ENCODE peak calls at places on chromosome 20, in four cellular contexts. Z, N, F and P are unnamed samples. For H3K27me3, the result is how much of the 10 kb centered on the place peaks cover.

GRCh38 chr20:19212524-19213502 is at the start of gene SLC24A3:
- DNase-seq in N (no peak), F (no peak), Z (no peak), P (no peak)

GRCh38 chr20:137668-138131 is 4.7 kb upstream of the DEFB126 start:
- DNase-seq in N (no peak), Z (no peak), F (peak), P (no peak)

GRCh38 chr20:16362642-16363041 is 210.6 kb downstream of the KIF16B start:
- DNase-seq in Z (no peak), F (no peak), N (no peak), P (no peak)

GRCh38 chr20:4728121-4728520 is 6.4 kb downstream of the PRND start:
- DNase-seq in Z (no peak), N (no peak), F (no peak), P (no peak)

GRCh38 chr20:41299899-41300298 is 17.6 kb downstream of the ZHX3 start:
- DNase-seq in N (no peak), Z (no peak), F (no peak), P (no peak)

GRCh38 chr20:10696650-10697049 is 22.9 kb upstream of the JAG1 start:
- DNase-seq in N (no peak), Z (no peak), F (no peak), P (no peak)

GRCh38 chr20:34231634-34232033 is 9.6 kb upstream of the ASIP start:
- DNase-seq in N (no peak), Z (no peak), F (no peak), P (no peak)

GRCh38 chr20:19492937-19493336 is 265.1 kb upstream of the RIN2 start:
- DNase-seq in Z (no peak), F (no peak), N (no peak), P (no peak)

GRCh38 chr20:32210206-32210605 is 2.5 kb downstream of the POFUT1 start:
- DNase-seq in N (no peak), Z (no peak), F (no peak), P (no peak)

GRCh38 chr20:3805594-3806264 is 9.6 kb downstream of the CDC25B start:
- DNase-seq in N (no peak), Z (no peak), F (no peak), P (no peak)

GRCh38 chr20:24066075-24066700 is 77.6 kb upstream of the GGTLC1 start:
- DNase-seq in Z (no peak), N (no peak), F (no peak), P (no peak)

GRCh38 chr20:44644384-44645131 is 6.9 kb downstream of the ADA start:
- DNase-seq in N (no peak), Z (peak), F (no peak), P (no peak)

GRCh38 chr20:3980260-3981131 is 34.9 kb downstream of the RNF24 start:
- DNase-seq in N (no peak), Z (peak), F (no peak), P (no peak)

GRCh38 chr20:10090588-10091166 is 55.9 kb downstream of the ANKEF1 start:
- DNase-seq in Z (no peak), F (peak), N (peak), P (no peak)

GRCh38 chr20:662289-663192 is 9.5 kb upstream of the SRXN1 start:
- DNase-seq in Z (no peak), F (no peak), N (no peak), P (no peak)

GRCh38 chr20:16501236-16501635 is 72.0 kb downstream of the KIF16B start:
- DNase-seq in Z (no peak), N (no peak), F (no peak), P (no peak)

GRCh38 chr20:62063601-62063980 is 2.1 kb downstream of the TAF4 start:
- DNase-seq in F (no peak), N (no peak), Z (no peak), P (no peak)
- H3K4me3 ChIP-seq in F (no peak), N (peak), Z (no peak), P (peak)

DNA sequence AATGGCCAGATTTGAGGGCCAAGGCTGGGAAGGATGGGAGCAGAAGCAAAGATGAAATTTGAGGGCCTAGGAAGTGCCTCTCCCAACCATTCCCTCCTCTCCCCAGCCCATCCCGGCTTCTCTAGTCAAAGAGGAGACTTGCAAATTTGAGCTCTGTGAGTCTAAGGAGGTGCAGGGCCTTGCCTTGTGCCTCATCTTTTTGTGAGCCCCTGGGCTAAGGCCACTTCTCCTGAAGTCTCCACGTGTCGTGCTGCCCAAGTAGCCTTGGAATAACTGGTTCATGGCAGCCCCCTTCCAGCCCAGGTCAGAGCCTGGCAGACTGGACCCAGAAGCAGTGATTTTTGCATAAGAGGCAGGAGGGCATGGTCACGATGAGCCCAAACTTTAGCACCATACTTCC is 6.7 kb downstream of the PTGIS start:
- DNase-seq in N (no peak), F (no peak), Z (no peak), P (no peak)
- H3K27ac ChIP-seq in N (no peak), F (no peak), Z (no peak), P (peak)

DNA sequence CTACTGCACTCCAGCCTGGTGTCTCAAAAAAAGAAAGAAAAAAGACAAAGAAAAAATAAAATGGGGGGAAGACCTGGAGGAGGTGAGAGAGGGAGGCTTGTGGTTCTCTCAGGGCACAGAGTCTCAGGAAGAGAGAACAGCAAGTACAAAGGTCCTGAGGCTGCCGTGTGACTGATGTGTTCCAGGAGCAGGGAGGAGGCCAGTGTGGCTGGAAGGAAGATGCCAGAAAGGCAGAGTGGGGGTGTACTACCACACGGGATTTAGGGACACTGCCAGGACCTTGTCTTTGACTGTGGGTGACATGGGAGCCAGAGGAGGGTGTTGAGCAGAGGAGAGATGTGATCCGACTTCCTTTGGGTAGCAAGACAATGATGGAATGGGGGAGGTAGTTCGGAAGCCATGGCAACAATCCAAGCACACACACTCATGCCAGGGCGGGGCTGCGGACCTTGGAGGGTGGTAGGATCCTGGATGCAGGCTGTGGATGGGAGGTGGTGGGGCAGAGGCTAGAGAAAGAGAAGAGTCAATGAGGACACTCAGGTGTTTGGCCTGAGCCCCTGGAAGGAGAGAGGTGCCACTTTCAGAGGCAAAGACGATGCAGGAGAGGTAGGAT is 136.4 kb upstream of the PTPN1 start:
- DNase-seq in Z (no peak), N (no peak), F (no peak), P (no peak)
- H3K27me3 ChIP-seq in Z (under half), N (under half), F (under half), P (under half)

GRCh38 chr20:52104546-52105044 is 87.0 kb downstream of the ZFP64 start:
- DNase-seq in N (no peak), Z (no peak), F (no peak), P (no peak)

GRCh38 chr20:52103911-52104545 is 87.6 kb downstream of the ZFP64 start:
- DNase-seq in Z (no peak), N (no peak), F (no peak), P (no peak)

GRCh38 chr20:52102559-52102958 is 89.0 kb downstream of the ZFP64 start:
- DNase-seq in N (no peak), F (no peak), Z (no peak), P (no peak)

GRCh38 chr20:52102126-52102525 is 89.5 kb downstream of the ZFP64 start:
- DNase-seq in Z (no peak), N (no peak), F (no peak), P (no peak)

GRCh38 chr20:52103469-52103910 is 88.1 kb downstream of the ZFP64 start:
- DNase-seq in Z (no peak), N (no peak), F (no peak), P (no peak)
- H3K4me3 ChIP-seq in Z (peak), N (peak), F (no peak), P (peak)

GRCh38 chr20:50628326-50628725 is 63.0 kb downstream of the RIPOR3 start:
- DNase-seq in N (no peak), Z (no peak), F (no peak), P (no peak)
- H3K27ac ChIP-seq in N (no peak), Z (no peak), F (no peak), P (no peak)

GRCh38 chr20:54477134-54477533 is 1.7 kb downstream of the DOK5 start:
- DNase-seq in Z (no peak), N (no peak), F (no peak), P (no peak)

GRCh38 chr20:54474866-54475265 is 527 bp upstream of the DOK5 start:
- DNase-seq in N (no peak), F (no peak), Z (no peak), P (no peak)

GRCh38 chr20:54475334-54476287 is at the start of gene DOK5:
- DNase-seq in F (no peak), N (peak), Z (no peak), P (peak)

GRCh38 chr20:54477556-54477955 is 2.2 kb downstream of the DOK5 start:
- DNase-seq in F (no peak), N (no peak), Z (no peak), P (no peak)

GRCh38 chr20:54476336-54476928 is 1.0 kb downstream of the DOK5 start:
- DNase-seq in F (no peak), Z (no peak), N (no peak), P (no peak)
- H3K27me3 ChIP-seq in F (under half), Z (under half), N (under half), P (under half)

GRCh38 chr20:36028106-36028826 is 59.9 kb downstream of the CNBD2 start:
- DNase-seq in Z (no peak), N (no peak), F (no peak), P (no peak)
- H3K4me3 ChIP-seq in Z (no peak), N (no peak), F (no peak), P (no peak)